ENCODE peak calls at places on chromosomes 13 and 19, in six cellular contexts. F is activated effector memory CD4-positive, alpha-beta T cell treated with anti-CD3 and anti-CD28 coated beads, Interleukin-2, amount 50 U/mL, for 16 hours; M is AG10803; C is hippocampal formation; P is lung; L is activated CD8-positive, alpha-beta T cell treated with anti-CD3 and anti-CD28 coated beads for 36 hours. T is an unnamed sample.

GRCh38 chr19:1213391-1214286 is 8.1 kb downstream of the STK11 start:
- DNase-seq in C (peak), M (peak), L (peak), F (peak), P (peak), T (peak)

GRCh38 chr13:33617055-33617454 is 200.9 kb upstream of the RFC3 start:
- DNase-seq in C (no peak), P (no peak), F (no peak), L (no peak), M (no peak), T (no peak)

GRCh38 chr13:95300625-95301134 is 571 bp downstream of the ABCC4 start:
- DNase-seq in P (peak), F (peak), M (peak), L (peak), C (no peak), T (peak)

GRCh38 chr13:43245374-43245964 is 222.1 kb downstream of the DNAJC15 start:
- DNase-seq in C (no peak), F (no peak), P (no peak), M (peak), L (no peak), T (no peak)

GRCh38 chr13:107322228-107322627 is 754.3 kb upstream of the ARGLU1 start:
- DNase-seq in L (no peak), C (no peak), M (no peak), F (no peak), P (no peak), T (no peak)

GRCh38 chr13:110228936-110229904 is 77.7 kb downstream of the COL4A1 start:
- DNase-seq in C (no peak), F (no peak), M (peak), P (no peak), L (no peak), T (peak)

GRCh38 chr13:95644611-95645052 is at the start of gene DZIP1:
- DNase-seq in C (peak), F (no peak), L (peak), M (peak), P (peak), T (peak)

GRCh38 chr13:110685305-110685704 is 20.6 kb downstream of the CARS2 start:
- DNase-seq in F (no peak), C (no peak), M (peak), P (no peak), L (no peak), T (peak)